ENCODE peak calls at places on chromosomes 1 and 21, in five cellular contexts. One of them, this sample, is unnamed.

GRCh38 chr1:84510668-84511067 is 4.3 kb upstream of the GNG5 start:
- DNase-seq in H1: no peak
- DNase-seq in K562: no peak
- DNase-seq in HepG2: no peak
- DNase-seq in GM12878: no peak
- DNase-seq in this sample: no peak

GRCh38 chr1:38476111-38476783 is 383.3 kb downstream of the RRAGC start:
- DNase-seq in H1: no peak
- DNase-seq in K562: no peak
- DNase-seq in HepG2: no peak
- DNase-seq in GM12878: no peak
- DNase-seq in this sample: no peak

GRCh38 chr1:166197597-166197996 is 30.8 kb upstream of the FAM78B start:
- DNase-seq in H1: no peak
- DNase-seq in K562: no peak
- DNase-seq in HepG2: no peak
- DNase-seq in GM12878: no peak
- DNase-seq in this sample: no peak

GRCh38 chr1:1210726-1211540 is 3.0 kb downstream of the TNFRSF4 start:
- DNase-seq in H1: no peak
- DNase-seq in K562: no peak
- DNase-seq in HepG2: no peak
- DNase-seq in GM12878: no peak
- DNase-seq in this sample: no peak

GRCh38 chr21:17472592-17473271 is 40.1 kb upstream of the CXADR start:
- DNase-seq in H1: no peak
- DNase-seq in K562: no peak
- DNase-seq in HepG2: peak; percentile 99
- DNase-seq in GM12878: no peak
- DNase-seq in this sample: no peak

GRCh38 chr1:168722964-168723363 is 6.0 kb downstream of the DPT start:
- DNase-seq in H1: no peak
- DNase-seq in K562: no peak
- DNase-seq in HepG2: no peak
- DNase-seq in GM12878: no peak
- DNase-seq in this sample: no peak

GRCh38 chr1:204203206-204203767 is 7.0 kb upstream of the KISS1 start:
- DNase-seq in H1: no peak
- DNase-seq in K562: no peak
- DNase-seq in HepG2: no peak
- DNase-seq in GM12878: no peak
- DNase-seq in this sample: no peak

GRCh38 chr21:19322360-19322759 is 918.8 kb upstream of the TMPRSS15 start:
- DNase-seq in H1: no peak
- DNase-seq in K562: no peak
- DNase-seq in HepG2: no peak
- DNase-seq in GM12878: no peak
- DNase-seq in this sample: no peak

GRCh38 chr1:37288900-37289299 is 185.5 kb upstream of the ZC3H12A start:
- DNase-seq in H1: no peak
- DNase-seq in K562: peak; percentile 29
- DNase-seq in HepG2: no peak
- DNase-seq in GM12878: peak; percentile 99
- DNase-seq in this sample: no peak

GRCh38 chr1:220207406-220207805 is 64.8 kb downstream of the RAB3GAP2 start:
- DNase-seq in H1: no peak
- DNase-seq in K562: no peak
- DNase-seq in HepG2: no peak
- DNase-seq in GM12878: no peak
- DNase-seq in this sample: no peak

GRCh38 chr1:100077525-100077924 is 55.2 kb downstream of the SASS6 start:
- DNase-seq in H1: no peak
- DNase-seq in K562: no peak
- DNase-seq in HepG2: no peak
- DNase-seq in GM12878: peak; percentile 72
- DNase-seq in this sample: no peak

GRCh38 chr21:41362605-41363369 is 960 bp downstream of the MX2 start:
- DNase-seq in H1: no peak
- DNase-seq in K562: no peak
- DNase-seq in HepG2: no peak
- DNase-seq in GM12878: no peak
- DNase-seq in this sample: no peak

GRCh38 chr1:15324867-15325335 is 77.9 kb downstream of the FHAD1 start:
- DNase-seq in H1: no peak
- DNase-seq in K562: no peak
- DNase-seq in HepG2: no peak
- DNase-seq in GM12878: no peak
- DNase-seq in this sample: no peak

GRCh38 chr21:43331962-43332458 is 94.9 kb downstream of the SIK1 start:
- DNase-seq in H1: no peak
- DNase-seq in K562: no peak
- DNase-seq in HepG2: no peak
- DNase-seq in GM12878: no peak
- DNase-seq in this sample: peak; percentile 78

GRCh38 chr1:39087109-39087834 is 61.1 kb downstream of the NDUFS5 start:
- DNase-seq in H1: no peak
- DNase-seq in K562: no peak
- DNase-seq in HepG2: no peak
- DNase-seq in GM12878: no peak
- DNase-seq in this sample: no peak

GRCh38 chr1:32496127-32496526 is 31.3 kb downstream of the ZBTB8B start:
- DNase-seq in H1: no peak
- DNase-seq in K562: no peak
- DNase-seq in HepG2: no peak
- DNase-seq in GM12878: no peak
- DNase-seq in this sample: no peak

GRCh38 chr1:219190605-219191004 is 16.9 kb downstream of the LYPLAL1 start:
- DNase-seq in H1: no peak
- DNase-seq in K562: no peak
- DNase-seq in HepG2: no peak
- DNase-seq in GM12878: no peak
- DNase-seq in this sample: no peak

GRCh38 chr1:43536864-43537358 is 6.2 kb downstream of the PTPRF start:
- DNase-seq in H1: no peak
- DNase-seq in K562: no peak
- DNase-seq in HepG2: no peak
- DNase-seq in GM12878: no peak
- DNase-seq in this sample: no peak

GRCh38 chr1:152109231-152109997 is 5.8 kb downstream of the TCHH start:
- DNase-seq in H1: no peak
- DNase-seq in K562: no peak
- DNase-seq in HepG2: no peak
- DNase-seq in GM12878: no peak
- DNase-seq in this sample: no peak

GRCh38 chr1:184890539-184890973 is 83.8 kb downstream of the NIBAN1 start:
- DNase-seq in H1: no peak
- DNase-seq in K562: no peak
- DNase-seq in HepG2: no peak
- DNase-seq in GM12878: no peak
- DNase-seq in this sample: no peak

GRCh38 chr21:38796426-38796825 is 9.3 kb upstream of the ETS2 start:
- DNase-seq in H1: no peak
- DNase-seq in K562: peak; percentile 46
- DNase-seq in HepG2: no peak
- DNase-seq in GM12878: no peak
- DNase-seq in this sample: no peak

GRCh38 chr1:101043776-101044175 is 18.2 kb upstream of the DPH5 start:
- DNase-seq in H1: no peak
- DNase-seq in K562: no peak
- DNase-seq in HepG2: no peak
- DNase-seq in GM12878: no peak
- DNase-seq in this sample: no peak

GRCh38 chr1:222522105-222522915 is 25.6 kb downstream of the HHIPL2 start:
- DNase-seq in H1: no peak
- DNase-seq in K562: peak; percentile 1
- DNase-seq in HepG2: peak; percentile 54
- DNase-seq in GM12878: no peak
- DNase-seq in this sample: peak; percentile 62

GRCh38 chr1:63638471-63638870 is 45.3 kb downstream of the PGM1 start:
- DNase-seq in H1: no peak
- DNase-seq in K562: no peak
- DNase-seq in HepG2: no peak
- DNase-seq in GM12878: no peak
- DNase-seq in this sample: no peak
- TF ChIP-seq KDM1A in H1: no peak
- TF ChIP-seq KDM1A in K562: no peak
- TF ChIP-seq KDM1A in HepG2: no peak
- TF ChIP-seq KDM1A in GM12878: no peak
- TF ChIP-seq KDM1A in this sample: no peak

DNA sequence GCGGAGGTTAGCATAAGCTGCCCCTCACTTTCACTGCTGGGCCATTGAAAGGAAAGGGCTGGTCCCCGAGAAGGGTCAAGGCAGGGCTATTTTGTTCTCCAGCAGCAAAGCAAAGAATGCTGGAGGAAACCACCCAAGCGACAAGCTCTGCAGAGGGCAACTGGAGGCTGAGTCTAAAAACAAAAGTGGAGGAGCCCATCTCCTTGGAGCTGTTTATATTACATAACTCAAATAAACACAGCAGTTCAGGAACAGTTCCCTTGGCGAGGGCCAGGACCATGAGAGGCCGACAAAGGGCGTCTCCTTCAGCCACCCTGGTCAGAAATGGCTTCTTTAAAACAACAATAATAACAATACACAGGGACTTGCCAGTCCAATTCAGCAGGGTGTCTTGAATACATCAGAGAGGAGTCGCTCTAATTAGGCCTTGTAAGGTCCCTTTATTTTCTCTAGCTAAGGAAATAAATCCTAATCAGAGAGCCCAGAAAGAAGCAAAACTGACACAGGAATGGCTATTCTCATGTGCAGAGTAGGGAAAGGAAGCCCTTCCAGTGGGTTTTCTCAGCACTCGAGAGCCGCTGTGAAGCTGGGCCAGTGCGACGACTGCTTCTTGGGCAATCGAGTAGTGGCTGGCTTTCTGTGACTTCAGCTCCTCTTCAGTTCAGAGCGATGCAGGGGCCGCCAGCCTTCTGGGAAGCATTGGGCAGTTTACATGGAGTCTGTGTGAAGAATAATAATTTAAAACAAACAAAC is 57.0 kb upstream of the TARBP1 start:
- DNase-seq in H1: no peak
- DNase-seq in K562: no peak
- DNase-seq in HepG2: no peak
- DNase-seq in GM12878: no peak
- DNase-seq in this sample: no peak
- TF ChIP-seq CHD2 in H1: no peak
- TF ChIP-seq CHD2 in K562: no peak
- TF ChIP-seq CHD2 in HepG2: no peak
- TF ChIP-seq CHD2 in GM12878: no peak
- TF ChIP-seq CHD2 in this sample: no peak

DNA sequence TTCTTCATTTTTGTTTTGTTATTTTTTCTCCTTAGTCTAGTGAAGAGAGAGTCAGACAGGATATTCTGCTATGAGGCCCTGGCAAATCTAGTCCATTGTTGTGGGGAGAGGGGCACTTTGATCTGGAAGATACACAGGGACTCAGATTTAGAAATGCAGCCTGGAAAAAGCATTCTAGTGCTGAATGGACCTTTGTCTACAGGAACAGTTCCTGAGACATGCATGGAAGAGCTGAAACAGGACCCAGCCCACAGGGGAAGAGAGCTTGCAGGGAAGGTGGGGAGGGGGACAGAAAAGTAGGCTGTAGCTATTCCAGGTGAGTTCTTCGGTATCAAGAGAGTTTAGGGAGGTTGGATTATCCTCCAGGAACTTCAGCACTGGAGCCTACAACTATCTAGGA is 98.5 kb downstream of the AKT3 start:
- DNase-seq in H1: no peak
- DNase-seq in K562: no peak
- DNase-seq in HepG2: no peak
- DNase-seq in GM12878: no peak
- DNase-seq in this sample: no peak
- TF ChIP-seq KDM1A in H1: no peak
- TF ChIP-seq KDM1A in K562: no peak
- TF ChIP-seq KDM1A in HepG2: no peak
- TF ChIP-seq KDM1A in GM12878: no peak
- TF ChIP-seq KDM1A in this sample: no peak

GRCh38 chr21:37145635-37146111 is 72.6 kb downstream of the TTC3 start:
- DNase-seq in H1: no peak
- DNase-seq in K562: no peak
- DNase-seq in HepG2: no peak
- DNase-seq in GM12878: no peak
- DNase-seq in this sample: no peak
- TF ChIP-seq CHD2 in H1: no peak
- TF ChIP-seq CHD2 in K562: no peak
- TF ChIP-seq CHD2 in HepG2: no peak
- TF ChIP-seq CHD2 in GM12878: no peak
- TF ChIP-seq CHD2 in this sample: no peak

DNA sequence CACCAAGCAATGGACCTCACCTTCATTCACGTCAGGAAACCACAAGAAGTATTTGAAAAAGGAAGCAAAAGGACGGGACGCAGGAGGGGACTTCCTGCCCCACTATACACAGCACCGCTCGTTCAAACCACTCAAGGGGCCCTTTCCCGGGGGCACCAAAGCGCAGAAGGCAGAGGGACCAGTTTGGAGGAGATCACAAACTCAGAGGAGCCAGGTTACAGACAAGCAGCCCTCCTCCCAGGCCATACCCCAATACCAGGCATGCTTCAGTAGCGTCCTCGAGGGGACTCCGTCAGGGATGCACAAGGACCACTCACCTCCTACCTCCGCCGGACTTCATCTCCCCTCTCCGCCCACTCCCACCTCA is 685 bp downstream of the CRTC2 start:
- DNase-seq in H1: no peak
- DNase-seq in K562: no peak
- DNase-seq in HepG2: no peak
- DNase-seq in GM12878: no peak
- DNase-seq in this sample: no peak
- TF ChIP-seq KDM1A in H1: no peak
- TF ChIP-seq KDM1A in K562: no peak
- TF ChIP-seq KDM1A in HepG2: no peak
- TF ChIP-seq KDM1A in GM12878: no peak
- TF ChIP-seq KDM1A in this sample: no peak

GRCh38 chr1:59393211-59394180 is 96.6 kb downstream of the FGGY start:
- DNase-seq in H1: no peak
- DNase-seq in K562: peak; percentile 48
- DNase-seq in HepG2: peak; percentile 50
- DNase-seq in GM12878: no peak
- DNase-seq in this sample: no peak
- TF ChIP-seq CHD2 in H1: no peak
- TF ChIP-seq CHD2 in K562: no peak
- TF ChIP-seq CHD2 in HepG2: no peak
- TF ChIP-seq CHD2 in GM12878: no peak
- TF ChIP-seq CHD2 in this sample: no peak